ENCODE peak calls at places on chromosomes 11 and 22, in seven cellular contexts. F is heart left ventricle, W is GM12878, S is colonic mucosa, B is right lobe of liver, P is transverse colon, M is Peyer's patch. V is an unnamed sample.

GRCh38 chr11:36037031-36037430 is 93.2 kb downstream of the LDLRAD3 start:
- DNase-seq in F (peak; percentile 49), W (no peak), S (no peak), B (peak; percentile 58), P (no peak), M (no peak), V (peak; percentile 32)

GRCh38 chr11:17547051-17547577 is at the start of gene OTOG:
- DNase-seq in F (no peak), W (no peak), S (no peak), B (no peak), P (no peak), M (no peak), V (no peak)

GRCh38 chr11:76805206-76805913 is 22.2 kb downstream of the TSKU start:
- DNase-seq in F (no peak), W (no peak), S (peak; percentile 22), B (no peak), P (no peak), M (no peak), V (no peak)

GRCh38 chr22:42169055-42169469 is 38.5 kb upstream of the CYP2D6 start:
- DNase-seq in F (peak; percentile 44), W (peak; percentile 51), S (peak; percentile 73), B (peak; percentile 52), P (peak; percentile 72), M (peak; percentile 73), V (peak; percentile 55)

GRCh38 chr11:12845739-12846358 is 163.3 kb upstream of the RASSF10 start:
- DNase-seq in F (peak; percentile 37), W (no peak), S (peak; percentile 74), B (no peak), P (peak; percentile 63), M (no peak), V (peak; percentile 31)

GRCh38 chr11:77093056-77093891 is 9.4 kb upstream of the OMP start:
- DNase-seq in F (peak; percentile 26), W (no peak), S (no peak), B (no peak), P (no peak), M (no peak), V (no peak)

GRCh38 chr22:37401401-37401859 is 25.8 kb downstream of the ELFN2 start:
- DNase-seq in F (no peak), W (no peak), S (peak; percentile 24), B (no peak), P (no peak), M (no peak), V (peak; percentile 61)

GRCh38 chr11:45092901-45093760 is 53.3 kb upstream of the PRDM11 start:
- DNase-seq in F (no peak), W (no peak), S (no peak), B (no peak), P (no peak), M (no peak), V (no peak)

GRCh38 chr22:46376908-46377565 is 41.5 kb downstream of the TRMU start:
- DNase-seq in F (no peak), W (no peak), S (no peak), B (peak; percentile 24), P (no peak), M (no peak), V (no peak)

GRCh38 chr22:26522592-26522991 is 10.3 kb upstream of the TFIP11 start:
- DNase-seq in F (no peak), W (no peak), S (no peak), B (no peak), P (no peak), M (no peak), V (no peak)

GRCh38 chr11:133947298-133947905 is 9.4 kb downstream of the IGSF9B start:
- DNase-seq in F (peak; percentile 70), W (no peak), S (no peak), B (no peak), P (no peak), M (no peak), V (peak; percentile 60)

GRCh38 chr11:91984033-91984568 is 240.5 kb upstream of the FAT3 start:
- DNase-seq in F (no peak), W (no peak), S (no peak), B (peak; percentile 25), P (no peak), M (no peak), V (no peak)

GRCh38 chr11:134800826-134801225 is 388.8 kb upstream of the B3GAT1 start:
- DNase-seq in F (no peak), W (no peak), S (no peak), B (no peak), P (no peak), M (no peak), V (no peak)

GRCh38 chr11:223921-224320 is 12.2 kb downstream of the SIRT3 start:
- DNase-seq in F (no peak), W (no peak), S (no peak), B (no peak), P (no peak), M (no peak), V (no peak)

GRCh38 chr11:64776875-64777274 is 1.5 kb downstream of the SF1 start:
- DNase-seq in F (no peak), W (no peak), S (no peak), B (no peak), P (no peak), M (no peak), V (no peak)

GRCh38 chr22:21041937-21042336 is 3.8 kb upstream of the LRRC74B start:
- DNase-seq in F (peak; percentile 8), W (no peak), S (no peak), B (no peak), P (no peak), M (no peak), V (no peak)

GRCh38 chr11:73951797-73952196 is 971 bp downstream of the DNAJB13 start:
- DNase-seq in F (no peak), W (no peak), S (no peak), B (no peak), P (no peak), M (no peak), V (no peak)

DNA sequence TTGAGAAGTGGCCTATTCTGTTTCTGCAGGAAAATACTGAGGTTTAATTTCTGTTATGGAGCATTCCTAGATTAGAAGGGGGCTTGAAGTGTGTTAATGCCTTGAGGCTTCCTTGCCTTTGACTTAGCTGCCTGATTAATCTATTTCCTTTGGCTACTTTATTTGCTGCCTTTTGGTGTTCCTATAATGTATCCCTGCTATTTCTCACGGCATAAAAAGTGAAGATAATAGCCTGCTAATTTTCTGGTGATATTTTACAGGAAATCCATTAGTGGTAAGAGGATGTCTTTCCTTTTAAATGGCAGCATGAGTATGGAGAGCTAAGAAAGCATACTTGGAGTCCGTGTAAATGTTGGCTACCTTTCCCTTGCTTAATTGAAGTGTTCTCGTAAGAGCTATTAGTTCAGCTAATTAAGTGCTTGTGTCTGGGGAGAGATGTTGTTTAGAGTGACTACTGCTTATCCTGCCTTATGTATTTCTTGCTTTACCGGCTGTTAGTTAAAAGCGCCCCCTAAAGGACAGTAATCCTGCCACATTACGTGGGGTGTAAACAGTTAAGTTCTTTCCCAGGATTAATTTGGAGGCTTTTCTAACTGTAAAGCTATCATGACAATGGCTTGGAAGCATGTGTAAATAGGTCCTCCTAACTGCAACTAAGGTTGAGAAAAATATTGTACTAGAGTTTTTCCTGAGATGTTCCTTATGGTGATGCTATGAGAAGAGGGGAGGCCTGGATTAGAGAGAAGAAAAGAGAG is 45.6 kb downstream of the ZNF280B start:
- DNase-seq in F (no peak), W (no peak), S (no peak), B (no peak), P (no peak), M (no peak), V (no peak)
- TF ChIP-seq CTCF in F (no peak), W (no peak), S (no peak), B (no peak), P (no peak), M (no peak), V (no peak)

GRCh38 chr11:80103149-80103859 is 662.5 kb upstream of the TENM4 start:
- DNase-seq in F (no peak), W (no peak), S (no peak), B (no peak), P (no peak), M (no peak), V (no peak)

GRCh38 chr11:80107415-80107814 is 666.6 kb upstream of the TENM4 start:
- DNase-seq in F (no peak), W (no peak), S (no peak), B (no peak), P (no peak), M (no peak), V (no peak)

GRCh38 chr11:80109652-80110051 is 668.8 kb upstream of the TENM4 start:
- DNase-seq in F (no peak), W (no peak), S (no peak), B (no peak), P (no peak), M (no peak), V (no peak)

GRCh38 chr11:80109031-80109430 is 668.2 kb upstream of the TENM4 start:
- DNase-seq in F (no peak), W (no peak), S (no peak), B (no peak), P (no peak), M (no peak), V (no peak)

DNA sequence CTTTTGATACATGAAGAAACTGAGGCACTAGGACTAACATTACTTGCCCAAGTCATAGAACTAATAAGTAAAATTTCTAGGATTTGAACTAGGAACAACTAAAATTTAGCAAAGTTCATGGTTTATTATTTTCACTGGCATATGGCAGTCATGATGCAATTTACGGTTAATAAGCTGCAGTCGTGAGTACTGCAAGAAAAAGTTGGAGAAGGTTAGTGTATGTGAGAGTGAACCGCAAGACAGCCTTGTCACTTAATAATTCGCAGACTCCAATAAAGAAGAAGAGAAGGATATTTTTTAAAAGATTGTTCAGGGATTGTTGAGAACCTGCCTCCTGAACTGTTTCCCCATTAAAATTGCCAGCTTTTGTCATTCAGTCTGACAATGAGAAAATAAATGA is 663.4 kb upstream of the TENM4 start:
- DNase-seq in F (no peak), W (no peak), S (no peak), B (no peak), P (no peak), M (no peak), V (no peak)
- H3K27ac ChIP-seq in F (no peak overlapping the region), W (no peak overlapping the region), S (no peak overlapping the region), B (no peak overlapping the region), P (no peak overlapping the region), M (no peak overlapping the region), V (no peak overlapping the region)

GRCh38 chr22:23119492-23120414 is 22.0 kb downstream of the RSPH14 start:
- DNase-seq in F (no peak), W (no peak), S (no peak), B (no peak), P (no peak), M (peak; percentile 43), V (no peak)
- TF ChIP-seq CTCF in F (no peak), W (no peak), S (no peak), B (no peak), P (no peak), M (no peak), V (no peak)

GRCh38 chr11:72812604-72812967 is 1.6 kb upstream of the ATG16L2 start:
- DNase-seq in F (no peak), W (no peak), S (no peak), B (no peak), P (no peak), M (no peak), V (no peak)

GRCh38 chr11:72807789-72808188 is 6.4 kb upstream of the ATG16L2 start:
- DNase-seq in F (no peak), W (no peak), S (no peak), B (no peak), P (no peak), M (no peak), V (no peak)

GRCh38 chr11:72805214-72805613 is 9.0 kb upstream of the ATG16L2 start:
- DNase-seq in F (no peak), W (no peak), S (no peak), B (no peak), P (no peak), M (no peak), V (no peak)

GRCh38 chr11:72807021-72807693 is 7.1 kb upstream of the ATG16L2 start:
- DNase-seq in F (no peak), W (no peak), S (no peak), B (no peak), P (no peak), M (no peak), V (no peak)

GRCh38 chr11:72808415-72808814 is 5.8 kb upstream of the ATG16L2 start:
- DNase-seq in F (no peak), W (no peak), S (no peak), B (no peak), P (no peak), M (no peak), V (no peak)
- H3K27ac ChIP-seq in F (no peak overlapping the region), W (no peak overlapping the region), S (peak overlapping the region; percentile 53), B (no peak overlapping the region), P (no peak overlapping the region), M (no peak overlapping the region), V (peak overlapping the region; percentile 38)